ENCODE peak calls at places on chromosomes 1 and 21, in four cellular contexts. B is astrocyte of the spinal cord, F is uterus, R is fibroblast of the aortic adventitia. U is an unnamed sample.

GRCh38 chr1:67013573-67013972 is 40.4 kb downstream of the SLC35D1 start:
- DNase-seq in B (peak), R (peak), F (no peak), U (no peak)

GRCh38 chr1:45929257-45929687 is 125.9 kb downstream of the MAST2 start:
- DNase-seq in B (peak), R (peak), F (no peak), U (no peak)

GRCh38 chr1:16124377-16125087 is 31.3 kb downstream of the EPHA2 start:
- DNase-seq in F (peak), B (no peak), R (no peak), U (no peak)

GRCh38 chr1:54456921-54457529 is 50.8 kb upstream of the SSBP3 start:
- DNase-seq in R (no peak), F (no peak), B (no peak), U (no peak)

GRCh38 chr1:26540346-26540745 is 10.8 kb downstream of the RPS6KA1 start:
- DNase-seq in B (no peak), F (no peak), R (no peak), U (no peak)

GRCh38 chr1:236963920-236964319 is 40.3 kb downstream of the MT1HL1 start:
- DNase-seq in B (no peak), R (no peak), F (no peak), U (no peak)

GRCh38 chr21:21688877-21689276 is 690.7 kb downstream of the NCAM2 start:
- DNase-seq in F (no peak), B (peak), R (peak), U (no peak)

GRCh38 chr21:25733859-25734653 is 648 bp downstream of the ATP5PF start:
- DNase-seq in R (peak), F (no peak), B (peak), U (no peak)

GRCh38 chr1:10508511-10508951 is 33.8 kb downstream of the PEX14 start:
- DNase-seq in F (no peak), R (no peak), B (peak), U (no peak)

GRCh38 chr1:25792115-25792514 is 7.9 kb upstream of the SELENON start:
- DNase-seq in B (no peak), R (no peak), F (no peak), U (no peak)

GRCh38 chr1:10117865-10118264 is 85.1 kb downstream of the UBE4B start:
- DNase-seq in R (no peak), B (peak), F (no peak), U (no peak)

GRCh38 chr21:45580181-45580575 is 37.9 kb upstream of the SLC19A1 start:
- DNase-seq in F (peak), R (no peak), B (no peak), U (no peak)

GRCh38 chr1:29415156-29415830 is 179.0 kb downstream of the PTPRU start:
- DNase-seq in R (no peak), F (no peak), B (no peak), U (no peak)

GRCh38 chr1:210681158-210681557 is 352.5 kb downstream of the HHAT start:
- DNase-seq in R (no peak), F (no peak), B (peak), U (no peak)

GRCh38 chr1:201686709-201687455 is 142.1 kb upstream of the IPO9 start:
- DNase-seq in B (no peak), R (no peak), F (no peak), U (no peak)

GRCh38 chr21:44006017-44006624 is 6.0 kb upstream of the TRAPPC10 start:
- DNase-seq in B (peak), R (peak), F (peak), U (no peak)

GRCh38 chr1:232462200-232462599 is 167.7 kb downstream of the SIPA1L2 start:
- DNase-seq in R (no peak), F (no peak), B (no peak), U (no peak)

GRCh38 chr1:51729824-51730284 is 113.0 kb downstream of the OSBPL9 start:
- DNase-seq in B (peak), F (no peak), R (no peak), U (no peak)

GRCh38 chr1:25683731-25684130 is 67.1 kb downstream of the MAN1C1 start:
- DNase-seq in B (no peak), R (peak), F (no peak), U (no peak)

GRCh38 chr1:156421062-156421938 is 52.3 kb downstream of the RHBG start:
- DNase-seq in F (peak), B (peak), R (peak), U (peak)

GRCh38 chr21:17903029-17903806 is 84.1 kb upstream of the C21orf91 start:
- DNase-seq in B (peak), F (no peak), R (peak), U (no peak)

GRCh38 chr1:26016944-26017545 is 4.5 kb upstream of the EXTL1 start:
- DNase-seq in R (peak), B (no peak), F (no peak), U (no peak)

GRCh38 chr1:18635070-18635577 is 4.5 kb downstream of the PAX7 start:
- DNase-seq in R (no peak), F (no peak), B (no peak), U (no peak)

GRCh38 chr1:85203573-85204169 is 2.9 kb upstream of the SYDE2 start:
- DNase-seq in B (peak), F (no peak), R (peak), U (no peak)

GRCh38 chr1:110218137-110218536 is 8.0 kb downstream of the KCNC4 start:
- DNase-seq in F (no peak), B (no peak), R (no peak), U (no peak)

GRCh38 chr1:40057310-40058030 is 16.9 kb downstream of the CAP1 start:
- DNase-seq in R (no peak), F (no peak), B (no peak), U (no peak)

GRCh38 chr1:167904641-167905040 is 9.3 kb downstream of the ADCY10 start:
- DNase-seq in B (peak), F (no peak), R (peak), U (no peak)

GRCh38 chr1:223500560-223501425 is 107.6 kb downstream of the CCDC185 start:
- DNase-seq in F (peak), R (peak), B (peak), U (no peak)

GRCh38 chr1:208209286-208209685 is 34.9 kb downstream of the PLXNA2 start:
- DNase-seq in B (no peak), R (no peak), F (no peak), U (no peak)

GRCh38 chr21:38476385-38476784 is 21.9 kb downstream of the ERG start:
- DNase-seq in R (no peak), F (no peak), B (no peak), U (no peak)

GRCh38 chr1:7430047-7430608 is 341.0 kb upstream of the VAMP3 start:
- DNase-seq in F (no peak), R (no peak), B (no peak), U (no peak)

GRCh38 chr1:209328178-209328577 is 255.3 kb upstream of the CAMK1G start:
- DNase-seq in R (no peak), F (no peak), B (no peak), U (no peak)

GRCh38 chr21:42499430-42500106 is 3.5 kb upstream of the RSPH1 start:
- DNase-seq in F (no peak), B (no peak), R (no peak), U (no peak)

GRCh38 chr1:200033511-200034261 is 6.2 kb downstream of the NR5A2 start:
- DNase-seq in B (no peak), F (no peak), R (peak), U (no peak)

GRCh38 chr1:23977854-23978191 is 2.3 kb downstream of the SRSF10 start:
- DNase-seq in R (no peak), F (no peak), B (no peak), U (no peak)

GRCh38 chr1:23978825-23979224 is 1.3 kb downstream of the SRSF10 start:
- DNase-seq in F (no peak), R (no peak), B (no peak), U (no peak)

GRCh38 chr1:23980725-23981063 is 567 bp upstream of the SRSF10 start:
- DNase-seq in B (peak), F (peak), R (peak), U (no peak)

GRCh38 chr1:23979387-23980005 is 631 bp downstream of the SRSF10 start:
- DNase-seq in F (no peak), R (peak), B (no peak), U (no peak)

GRCh38 chr1:23980006-23980724 is at the start of gene SRSF10:
- DNase-seq in B (peak), R (peak), F (peak), U (peak)
- TF ChIP-seq CTCF in B (peak), R (peak), F (peak), U (peak)

GRCh38 chr1:94068096-94068830 is 52.7 kb downstream of the ABCA4 start:
- DNase-seq in R (no peak), F (no peak), B (peak), U (no peak)
- TF ChIP-seq CTCF in R (no peak), F (no peak), B (no peak), U (no peak)

GRCh38 chr1:214808845-214809460 is 206.0 kb downstream of the CENPF start:
- DNase-seq in F (no peak), B (peak), R (peak), U (no peak)
- TF ChIP-seq CTCF in F (no peak), B (peak), R (peak), U (peak)

DNA sequence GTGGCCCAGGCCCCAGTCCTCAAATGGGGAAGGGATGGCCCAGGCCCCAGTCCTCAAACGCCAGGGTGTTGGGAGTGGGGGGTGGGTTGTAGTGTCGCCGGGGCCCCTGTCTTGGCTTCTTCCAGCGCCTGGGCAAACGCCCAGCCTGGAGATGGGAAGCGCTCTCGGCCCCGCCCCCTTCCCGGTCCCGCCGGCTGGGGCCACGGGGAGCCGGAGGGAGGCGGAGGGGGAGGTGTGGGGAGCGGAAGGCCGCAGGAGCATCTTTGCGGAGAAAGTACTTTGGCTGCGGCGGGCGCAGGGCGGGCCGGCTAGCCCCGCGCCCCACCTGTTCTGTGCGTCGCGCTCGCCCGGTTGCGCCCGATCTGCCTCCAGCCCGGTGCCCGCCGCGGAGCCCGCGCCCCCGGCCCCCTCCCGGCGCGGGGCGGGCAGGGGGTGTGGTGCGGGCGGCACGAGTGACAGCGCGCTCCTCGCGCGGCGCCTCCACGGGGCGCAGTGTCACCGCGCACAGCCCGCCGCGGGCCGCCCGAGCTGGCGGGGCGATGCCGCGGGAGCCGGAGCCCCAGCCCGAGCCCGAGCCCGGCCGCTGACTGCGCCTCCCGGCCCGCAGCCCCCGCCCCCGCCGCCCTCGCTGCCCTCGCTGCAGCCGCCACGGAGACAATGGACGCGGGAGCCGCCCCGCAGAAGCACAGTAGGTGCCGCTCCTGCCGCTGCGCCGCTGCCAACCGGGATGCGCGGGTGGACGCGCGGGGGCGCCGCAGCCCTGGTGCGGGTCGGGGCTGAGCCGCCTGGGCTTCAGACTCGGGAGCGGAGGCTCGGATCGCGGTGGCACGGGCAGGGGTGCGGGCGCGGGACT is 31.1 kb upstream of the PEX10 start:
- DNase-seq in B (no peak), F (no peak), R (no peak), U (no peak)
- TF ChIP-seq CTCF in B (peak), F (no peak), R (no peak), U (no peak)

DNA sequence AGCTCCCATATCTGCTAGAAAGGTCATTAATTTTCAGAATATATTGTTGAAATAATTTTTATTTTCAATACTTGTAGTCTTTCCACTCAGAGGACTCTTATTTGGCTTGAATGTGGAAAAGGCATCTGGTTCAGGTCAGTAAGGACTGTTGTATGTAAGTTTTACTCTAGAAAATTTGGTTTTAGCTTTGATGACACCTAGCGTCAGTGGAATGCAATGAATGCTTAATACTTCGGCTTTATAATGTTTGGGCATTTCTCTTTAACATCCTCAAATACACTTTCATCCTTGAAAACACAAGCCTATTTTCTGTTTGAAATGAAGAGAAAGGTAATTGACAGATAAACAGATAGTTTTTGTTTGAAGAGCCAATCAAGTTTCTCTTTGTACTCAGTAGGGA is 63.3 kb downstream of the LRRC40 start:
- DNase-seq in F (no peak), R (peak), B (peak), U (no peak)
- TF ChIP-seq CTCF in F (peak), R (peak), B (peak), U (no peak)

DNA sequence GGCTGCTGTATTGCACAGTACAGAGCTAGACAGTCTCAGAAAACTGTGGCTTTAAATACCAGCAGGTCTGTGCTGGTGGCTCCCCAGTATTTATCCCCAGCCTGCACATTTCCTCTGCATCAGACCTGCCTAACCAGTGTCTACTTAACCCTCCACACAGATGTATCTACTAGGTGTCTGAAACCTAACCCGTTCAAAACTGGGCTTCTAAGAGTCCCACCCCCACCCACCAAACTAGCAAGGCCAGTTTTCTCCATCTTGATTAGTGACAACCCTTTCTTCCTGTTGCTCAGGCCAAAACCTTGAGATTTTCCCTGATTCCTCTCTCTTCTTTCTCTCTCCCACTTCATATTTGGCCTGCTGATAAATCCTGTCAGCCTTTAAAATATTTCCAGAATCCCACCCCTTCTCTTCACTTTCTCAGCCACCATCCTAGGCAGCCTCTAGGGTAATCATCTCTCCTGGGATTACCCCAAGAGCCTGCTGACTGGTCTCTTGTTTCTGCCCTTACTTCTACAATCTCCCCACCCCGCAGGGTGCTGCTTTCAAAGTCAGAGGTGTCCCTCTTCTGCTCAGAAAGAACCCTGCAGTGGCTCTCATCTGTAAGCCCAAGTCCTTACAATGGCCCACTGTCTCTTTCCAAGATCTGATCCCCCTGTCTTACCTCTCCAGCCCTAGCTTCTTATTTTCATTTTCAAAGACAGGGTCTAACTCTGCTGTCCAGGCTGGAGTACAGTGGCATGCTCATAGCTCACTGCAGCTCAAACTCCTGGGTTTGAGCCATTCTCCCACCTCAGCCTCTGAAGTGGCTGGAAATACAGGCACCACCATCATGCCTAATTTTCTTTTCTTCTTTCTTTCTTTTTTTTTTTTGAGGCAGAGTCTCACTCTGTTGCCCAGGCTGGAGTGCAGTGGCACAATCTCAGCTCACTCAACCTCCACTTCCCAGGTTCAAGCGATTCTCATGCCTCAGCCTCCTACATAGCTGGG is 45.2 kb downstream of the H3-3A start:
- DNase-seq in R (no peak), B (no peak), F (no peak), U (no peak)
- TF ChIP-seq CTCF in R (no peak), B (no peak), F (no peak), U (no peak)

GRCh38 chr1:205681364-205681763 is 1.1 kb upstream of the SLC45A3 start:
- DNase-seq in R (no peak), F (no peak), B (no peak), U (no peak)
- TF ChIP-seq CTCF in R (no peak), F (no peak), B (no peak), U (no peak)

GRCh38 chr1:11735854-11736745 is at the start of gene AGTRAP:
- DNase-seq in B (peak), R (peak), F (peak), U (peak)
- TF ChIP-seq CTCF in B (peak), R (peak), F (no peak), U (no peak)

U was measured in right lobe of liver.